ENCODE peak calls at places on chromosome 9, in nine cellular contexts. Q is ovary, N is A549, M is NB4, C is heart left ventricle, U is IMR-90, D is transverse colon, V is upper lobe of left lung, B is tibial nerve. O is an unnamed sample.

GRCh38 chr9:69109152-69109551 is 64.9 kb upstream of the TJP2 start:
- DNase-seq in Q (no peak), N (no peak), M (no peak), C (no peak), U (no peak), D (no peak), V (no peak), B (no peak), O (no peak)

GRCh38 chr9:116694892-116695291 is 7.8 kb downstream of the TRIM32 start:
- DNase-seq in Q (no peak), N (no peak), M (no peak), C (no peak), U (no peak), D (no peak), V (no peak), B (no peak), O (no peak)

GRCh38 chr9:99595796-99596195 is 225.9 kb upstream of the NR4A3 start:
- DNase-seq in Q (no peak), N (no peak), M (peak), C (no peak), U (no peak), D (no peak), V (no peak), B (no peak), O (no peak)

GRCh38 chr9:61666849-61667371 is 477.1 kb downstream of the SPATA31A7 start:
- DNase-seq in Q (no peak), N (no peak), M (no peak), C (no peak), U (no peak), D (peak), V (no peak), B (no peak), O (peak)

GRCh38 chr9:125434986-125435775 is 173.6 kb downstream of the GAPVD1 start:
- DNase-seq in Q (no peak), N (no peak), M (no peak), C (no peak), U (no peak), D (no peak), V (no peak), B (no peak), O (peak)

GRCh38 chr9:5518937-5519319 is 8.6 kb downstream of the PDCD1LG2 start:
- DNase-seq in Q (no peak), N (no peak), M (no peak), C (no peak), U (no peak), D (no peak), V (no peak), B (no peak), O (no peak)

GRCh38 chr9:123712399-123712798 is 217.5 kb downstream of the DENND1A start:
- DNase-seq in Q (no peak), N (no peak), M (no peak), C (no peak), U (peak), D (no peak), V (no peak), B (no peak), O (no peak)

GRCh38 chr9:8762676-8763075 is 963.1 kb upstream of the DMAC1 start:
- DNase-seq in Q (no peak), N (no peak), M (no peak), C (no peak), U (no peak), D (peak), V (no peak), B (no peak), O (no peak)

GRCh38 chr9:99253134-99253533 is 31.1 kb downstream of the SEC61B start:
- DNase-seq in Q (no peak), N (no peak), M (no peak), C (no peak), U (no peak), D (no peak), V (no peak), B (no peak), O (no peak)

GRCh38 chr9:109270441-109270840 is 50.4 kb downstream of the EPB41L4B start:
- DNase-seq in Q (no peak), N (no peak), M (no peak), C (no peak), U (no peak), D (no peak), V (no peak), B (no peak), O (no peak)

GRCh38 chr9:126341461-126341860 is 14.8 kb downstream of the MVB12B start:
- DNase-seq in Q (no peak), N (no peak), M (no peak), C (no peak), U (no peak), D (no peak), V (no peak), B (no peak), O (peak)

GRCh38 chr9:137128158-137129088 is 10.5 kb upstream of the GRIN1 start:
- DNase-seq in Q (no peak), N (no peak), M (peak), C (no peak), U (no peak), D (no peak), V (peak), B (no peak), O (no peak)

GRCh38 chr9:68797116-68797515 is 92.1 kb downstream of the PIP5K1B start:
- DNase-seq in Q (no peak), N (no peak), M (no peak), C (no peak), U (no peak), D (no peak), V (no peak), B (no peak), O (no peak)

GRCh38 chr9:132249123-132249522 is 87.3 kb downstream of the NTNG2 start:
- DNase-seq in Q (no peak), N (no peak), M (no peak), C (no peak), U (no peak), D (no peak), V (no peak), B (no peak), O (no peak)

GRCh38 chr9:87260171-87260570 is 237.5 kb upstream of the DAPK1 start:
- DNase-seq in Q (no peak), N (no peak), M (no peak), C (no peak), U (no peak), D (no peak), V (no peak), B (peak), O (no peak)

GRCh38 chr9:132114102-132114707 is 34.5 kb upstream of the MED27 start:
- DNase-seq in Q (peak), N (peak), M (peak), C (peak), U (peak), D (peak), V (peak), B (peak), O (peak)

GRCh38 chr9:84439253-84439652 is 98.7 kb upstream of the SLC28A3 start:
- DNase-seq in Q (no peak), N (no peak), M (no peak), C (no peak), U (no peak), D (no peak), V (no peak), B (no peak), O (no peak)

DNA sequence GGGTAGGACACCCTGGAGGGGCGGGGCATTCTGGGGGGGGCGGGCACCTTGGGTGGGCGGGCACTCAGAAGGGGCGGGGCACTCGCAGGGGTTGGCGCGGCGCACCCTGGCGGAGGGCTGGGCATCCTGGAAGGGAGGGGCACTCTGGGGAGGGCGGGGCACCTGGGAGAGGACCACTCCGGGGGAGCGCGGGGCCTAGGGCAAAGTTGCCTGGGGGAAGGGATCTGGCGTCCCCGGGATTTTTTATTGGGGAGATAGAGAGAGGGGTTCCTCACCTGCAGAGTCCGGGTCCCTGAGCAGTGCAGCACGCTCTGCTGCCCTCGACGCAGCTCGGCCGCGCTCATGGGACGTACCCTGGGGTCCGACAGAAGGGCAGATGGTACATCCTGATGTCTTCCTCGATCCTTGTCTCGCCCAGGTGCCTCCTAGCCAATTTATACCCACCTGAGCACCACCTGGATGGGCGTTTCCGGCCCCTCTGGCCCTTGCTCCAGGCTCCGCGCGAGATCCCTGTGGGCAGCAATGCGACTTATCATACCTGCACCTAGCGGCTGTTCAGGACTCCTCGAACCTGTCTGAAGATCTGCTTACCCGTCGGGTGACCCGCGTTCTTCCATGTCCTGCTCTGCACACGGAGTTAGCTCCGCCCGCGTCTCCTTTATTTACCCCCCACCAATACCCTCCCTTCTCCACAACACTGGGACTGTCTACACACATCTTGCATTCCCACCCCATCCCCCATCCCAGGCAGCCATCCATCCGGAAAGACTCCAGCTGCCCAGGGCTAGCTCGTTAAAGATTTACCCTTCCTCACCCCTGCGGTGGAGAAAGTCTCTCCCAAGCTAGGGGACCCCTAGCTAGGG is at the start of gene KIF12:
- DNase-seq in Q (no peak), N (peak), M (no peak), C (no peak), U (no peak), D (peak), V (peak), B (no peak), O (no peak)
- H3K4me3 ChIP-seq in Q (peak), N (peak), M (no peak), C (peak), U (peak), D (peak), V (peak), B (peak), O (peak)

GRCh38 chr9:128634651-128635262 is 21.9 kb downstream of the DYNC2I2 start:
- DNase-seq in Q (peak), N (no peak), M (no peak), C (no peak), U (no peak), D (no peak), V (peak), B (no peak), O (no peak)

GRCh38 chr9:128637656-128638055 is 19.0 kb downstream of the DYNC2I2 start:
- DNase-seq in Q (no peak), N (no peak), M (no peak), C (no peak), U (peak), D (no peak), V (no peak), B (no peak), O (no peak)

GRCh38 chr9:128635266-128636023 is 21.2 kb downstream of the DYNC2I2 start:
- DNase-seq in Q (peak), N (peak), M (no peak), C (peak), U (peak), D (peak), V (peak), B (peak), O (peak)

GRCh38 chr9:128636556-128637530 is 19.8 kb downstream of the DYNC2I2 start:
- DNase-seq in Q (no peak), N (no peak), M (no peak), C (no peak), U (no peak), D (no peak), V (no peak), B (no peak), O (no peak)

DNA sequence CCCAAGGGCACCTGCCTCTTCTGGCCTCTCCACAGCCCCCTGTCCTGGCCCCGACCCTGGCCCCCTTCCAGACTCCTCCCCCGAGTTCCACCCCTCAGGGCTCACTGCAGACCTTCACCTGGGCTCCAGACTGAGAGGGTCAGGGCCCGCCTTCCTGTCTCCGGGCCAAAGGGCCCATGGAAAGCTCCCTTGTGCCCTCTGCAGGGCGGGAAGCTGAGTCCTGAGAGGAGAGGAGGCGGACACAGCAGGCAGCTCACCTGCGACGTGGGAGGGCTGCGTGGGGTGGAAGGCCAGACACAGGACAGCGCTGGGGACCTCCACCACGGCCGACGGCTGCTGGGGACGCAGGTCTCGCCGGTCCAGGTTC is 20.6 kb downstream of the DYNC2I2 start:
- DNase-seq in Q (peak), N (peak), M (no peak), C (peak), U (no peak), D (peak), V (peak), B (no peak), O (peak)
- TF ChIP-seq CTCF in Q (no peak), N (peak), M (no peak), C (no peak), U (no peak), D (peak), V (no peak), B (no peak), O (no peak)

DNA sequence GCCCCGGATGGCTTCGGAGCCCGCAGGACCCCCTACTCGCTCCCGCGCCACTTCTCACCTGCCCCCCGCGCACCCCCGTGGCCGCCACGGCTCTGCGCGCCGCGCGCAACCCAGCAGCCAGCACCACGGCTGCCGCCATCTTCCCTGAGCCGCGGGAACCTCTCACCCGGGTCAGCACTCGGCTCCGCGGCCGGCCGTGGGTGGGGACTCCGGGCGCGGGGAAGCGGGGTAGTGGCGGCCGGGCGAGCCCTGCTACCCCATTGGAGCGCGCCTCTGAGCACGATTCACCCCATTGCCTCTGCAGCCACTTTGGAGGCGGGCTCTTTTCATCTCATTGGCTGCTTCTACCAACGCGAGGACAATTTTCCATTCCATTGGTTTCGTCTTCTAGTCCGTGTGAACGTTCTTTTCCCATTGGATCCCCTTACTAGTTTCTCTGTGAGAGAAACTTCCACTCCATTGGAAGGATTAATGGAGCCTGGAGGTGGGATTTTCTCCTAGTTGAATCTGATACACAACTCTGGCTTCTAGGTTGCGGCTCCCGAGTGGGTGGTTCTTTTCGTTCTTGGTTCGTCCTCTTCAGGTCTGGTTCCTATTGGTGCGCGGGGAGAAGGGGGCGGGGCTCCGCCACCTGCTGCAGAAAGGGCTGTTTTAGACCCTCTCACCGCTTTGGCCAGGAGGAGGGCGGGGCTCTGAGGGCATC is at the start of gene HINT2:
- DNase-seq in Q (peak), N (peak), M (peak), C (peak), U (peak), D (peak), V (peak), B (peak), O (peak)
- TF ChIP-seq POLR2A in Q (peak), N (peak), M (peak), C (peak), U (peak), D (peak), V (no peak), B (peak), O (no peak)

DNA sequence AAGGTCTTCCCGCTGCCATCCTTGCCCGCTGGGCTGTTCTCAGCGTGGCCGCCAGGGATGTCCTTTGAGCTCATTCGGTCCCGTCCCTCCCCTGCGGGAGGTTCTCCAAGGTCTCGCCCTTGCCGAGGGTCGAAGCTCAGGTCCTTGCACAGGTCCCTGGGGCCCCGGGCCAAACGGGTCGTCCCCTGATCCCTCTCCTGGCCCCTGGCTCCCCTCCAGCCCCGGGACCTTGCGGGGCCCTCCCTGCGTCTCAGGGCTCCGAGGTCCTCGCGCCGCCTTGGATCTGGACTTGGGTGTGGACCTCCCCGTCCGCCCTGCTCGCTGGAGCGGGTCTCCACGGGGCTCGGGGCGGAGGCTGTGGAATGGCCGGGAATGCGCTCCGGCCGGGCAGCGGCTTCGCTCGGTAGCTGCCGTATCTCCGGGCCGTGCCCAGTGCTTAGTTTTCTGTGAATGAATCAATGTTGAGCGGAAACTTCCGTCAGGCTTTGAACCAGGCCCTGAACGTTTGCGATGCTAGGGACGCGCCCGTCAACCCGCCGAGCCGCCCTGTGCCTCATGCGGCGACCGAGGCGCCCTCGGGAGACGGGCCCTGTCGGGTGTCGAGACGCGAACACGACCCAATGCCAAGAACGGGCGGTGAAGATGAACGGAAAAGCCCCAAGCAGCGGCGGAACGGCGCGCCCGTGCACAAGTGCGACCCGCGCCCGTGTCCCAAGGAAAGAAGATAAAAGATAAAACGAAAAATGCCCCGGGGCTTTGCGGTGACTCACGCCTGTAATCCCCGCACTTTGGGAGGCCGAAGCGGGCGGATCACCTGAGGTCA is 779 bp downstream of the RNU6ATAC start:
- DNase-seq in Q (peak), N (no peak), M (peak), C (peak), U (peak), D (peak), V (peak), B (peak), O (peak)
- H3K4me3 ChIP-seq in Q (no peak), N (no peak), M (no peak), C (no peak), U (peak), D (no peak), V (no peak), B (no peak), O (peak)

DNA sequence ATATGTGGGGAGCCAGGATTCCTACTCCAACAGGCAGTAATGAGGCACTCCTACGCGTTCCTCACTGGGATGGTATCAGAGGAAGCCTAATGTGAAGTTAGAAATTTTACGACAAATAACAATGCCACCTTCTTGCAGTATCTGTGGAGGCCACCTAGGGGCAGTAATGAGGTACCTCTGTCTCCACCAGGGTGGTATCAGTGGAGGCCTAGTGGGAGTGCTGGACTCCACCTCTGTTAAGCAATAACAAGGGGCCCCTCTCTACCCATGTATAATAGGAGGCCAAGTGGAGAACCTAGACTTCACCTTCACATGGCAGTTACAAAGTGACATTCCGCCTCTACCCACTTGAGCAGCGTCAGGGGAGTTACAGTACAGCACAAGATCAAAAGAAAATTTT is 147.9 kb downstream of the PLPPR1 start:
- DNase-seq in Q (no peak), N (no peak), M (peak), C (no peak), U (no peak), D (no peak), V (no peak), B (no peak), O (no peak)
- TF ChIP-seq CTCF in Q (no peak), N (no peak), M (peak), C (no peak), U (no peak), D (no peak), V (no peak), B (no peak), O (no peak)

O was measured in lower leg skin.